ENCODE peak calls at places on chromosomes 4 and X, in nine cellular contexts. J is stimulated activated CD8-positive, alpha-beta memory T cell treated with anti-CD3 and anti-CD28 coated beads, Interleukin-7, amount 100 ng/mL, for 48 hours; R is CD4-positive, alpha-beta T cell; B is LoVo; N is RPMI7951; M is NCI-H2171 treated with DMSO at 0.1 percent for 48 hours; F is brain microvascular endothelial cell; A is CD4-positive, alpha-beta memory T cell; Q is NCI-H2081. U is an unnamed sample.

GRCh38 chr4:4387531-4388311 is 819 bp downstream of the NSG1 start:
- DNase-seq in J (no peak), R (no peak), Q (no peak), N (no peak), B (no peak), M (no peak), F (no peak), A (no peak), U (no peak)

GRCh38 chrX:148991502-148991901 is 491.1 kb downstream of the AFF2 start:
- DNase-seq in F (no peak), B (no peak), R (no peak), M (no peak), Q (no peak), A (no peak), J (no peak), N (no peak), U (no peak)

GRCh38 chrX:118228041-118228440 is 111.4 kb upstream of the KLHL13 start:
- DNase-seq in B (no peak), F (peak; percentile 34), Q (no peak), M (no peak), A (no peak), N (no peak), J (no peak), R (no peak), U (no peak)

GRCh38 chr4:53943345-53944085 is 120.9 kb downstream of the CHIC2 start:
- DNase-seq in R (no peak), J (no peak), N (peak; percentile 81), F (peak; percentile 57), Q (peak; percentile 90), B (peak; percentile 91), M (peak; percentile 11), A (no peak), U (peak; percentile 95)

GRCh38 chr4:40557741-40558140 is 71.9 kb downstream of the RBM47 start:
- DNase-seq in R (no peak), B (no peak), M (no peak), J (no peak), N (no peak), F (no peak), Q (no peak), A (no peak), U (no peak)

GRCh38 chr4:125719987-125720386 is 405.2 kb downstream of the FAT4 start:
- DNase-seq in Q (no peak), F (peak; percentile 16), N (no peak), M (no peak), A (no peak), J (no peak), B (peak; percentile 16), R (no peak), U (no peak)

GRCh38 chrX:21741869-21742701 is 15.8 kb downstream of the SMPX start:
- DNase-seq in A (no peak), J (no peak), F (peak; percentile 56), N (no peak), R (no peak), M (peak; percentile 91), Q (peak; percentile 7), B (no peak), U (no peak)

GRCh38 chrX:99117011-99117410 is 1293.1 kb downstream of the PCDH19 start:
- DNase-seq in Q (no peak), M (no peak), R (no peak), A (no peak), J (no peak), B (no peak), N (no peak), F (no peak), U (no peak)

GRCh38 chr4:76969941-76970529 is 20.5 kb downstream of the SEPTIN11 start:
- DNase-seq in B (no peak), M (no peak), A (no peak), R (no peak), N (no peak), J (no peak), Q (no peak), F (no peak), U (no peak)

GRCh38 chrX:3345281-3346081 is 971 bp downstream of the MXRA5 start:
- DNase-seq in R (no peak), N (peak; percentile 64), Q (no peak), B (no peak), J (no peak), F (no peak), A (no peak), M (no peak), U (no peak)

GRCh38 chr4:183798921-183799307 is 106.2 kb upstream of the STOX2 start:
- DNase-seq in B (no peak), R (no peak), F (no peak), J (no peak), A (no peak), Q (no peak), N (no peak), M (no peak), U (no peak)

GRCh38 chr4:182881928-182882327 is 35.3 kb downstream of the DCTD start:
- DNase-seq in Q (peak; percentile 78), B (no peak), A (no peak), N (no peak), F (no peak), M (no peak), J (no peak), R (no peak), U (no peak)

GRCh38 chrX:21883258-21883657 is 27.5 kb downstream of the YY2 start:
- DNase-seq in Q (no peak), N (peak; percentile 5), B (no peak), A (no peak), M (peak; percentile 1), F (peak; percentile 8), J (no peak), R (no peak), U (no peak)

GRCh38 chr4:19689511-19689910 is 562.2 kb upstream of the SLIT2 start:
- DNase-seq in A (no peak), N (peak; percentile 85), B (no peak), Q (no peak), M (no peak), J (no peak), R (no peak), F (peak; percentile 79), U (no peak)

GRCh38 chr4:98996056-98996941 is 778 bp downstream of the METAP1 start:
- DNase-seq in B (peak; percentile 5), F (peak; percentile 23), N (peak; percentile 15), J (no peak), A (no peak), R (no peak), Q (peak; percentile 29), M (peak; percentile 6), U (no peak)

GRCh38 chrX:46791927-46792825 is 33.3 kb upstream of the SLC9A7 start:
- DNase-seq in J (no peak), A (no peak), N (peak; percentile 98), Q (peak; percentile 58), F (peak; percentile 91), B (peak; percentile 50), R (no peak), M (no peak), U (peak; percentile 56)

GRCh38 chr4:170057851-170058250 is 31.7 kb upstream of the MFAP3L start:
- DNase-seq in M (no peak), R (no peak), A (no peak), N (peak; percentile 6), Q (no peak), F (no peak), B (no peak), J (no peak), U (no peak)

GRCh38 chrX:111349098-111349497 is 62.9 kb downstream of the DCX start:
- DNase-seq in B (no peak), M (no peak), N (no peak), A (no peak), J (no peak), R (no peak), Q (no peak), F (no peak), U (no peak)

GRCh38 chrX:24515447-24515846 is 50.4 kb downstream of the PDK3 start:
- DNase-seq in Q (peak; percentile 26), F (peak; percentile 5), B (no peak), J (no peak), M (peak; percentile 31), N (no peak), A (no peak), R (no peak), U (no peak)

GRCh38 chr4:86043755-86044592 is 315.9 kb downstream of the MAPK10 start:
- DNase-seq in R (no peak), F (peak; percentile 64), A (no peak), Q (peak; percentile 57), M (peak; percentile 39), B (peak; percentile 41), N (peak; percentile 65), J (no peak), U (peak; percentile 62)

GRCh38 chrX:77446029-77446585 is 1.1 kb upstream of the FGF16 start:
- DNase-seq in Q (no peak), A (peak; percentile 5), M (no peak), B (no peak), J (no peak), N (no peak), R (no peak), F (no peak), U (no peak)

GRCh38 chr4:175691791-175692190 is 120.3 kb downstream of the GPM6A start:
- DNase-seq in B (no peak), A (no peak), R (no peak), M (no peak), N (no peak), Q (no peak), F (no peak), J (no peak), U (no peak)

GRCh38 chr4:93852680-93853079 is 24.1 kb downstream of the ATOH1 start:
- DNase-seq in A (no peak), F (no peak), N (no peak), M (no peak), R (no peak), Q (no peak), J (no peak), B (peak; percentile 12), U (no peak)

GRCh38 chrX:31397119-31397518 is 325.3 kb upstream of the FTHL17 start:
- DNase-seq in Q (no peak), B (no peak), M (no peak), J (no peak), F (peak; percentile 20), A (no peak), N (peak; percentile 77), R (no peak), U (no peak)

GRCh38 chrX:16633754-16634153 is 16.2 kb upstream of the S100G start:
- DNase-seq in F (no peak), J (no peak), A (no peak), Q (no peak), R (no peak), B (no peak), N (no peak), M (no peak), U (no peak)

U was measured in glomerular endothelial cell.